ENCODE peak calls at places on chromosome 16, in seven cellular contexts. One of them, this sample, is unnamed.

GRCh38 chr16:56571525-56571924 is 6.7 kb downstream of the MT4 start:
- DNase-seq in IMR-90: no peak
- DNase-seq in PC-9: no peak
- DNase-seq in GM23248: no peak
- DNase-seq in OCI-LY7: no peak
- DNase-seq in fibroblast of lung: no peak
- DNase-seq in H1: no peak
- DNase-seq in this sample: no peak

GRCh38 chr16:83100679-83101078 is 473.9 kb downstream of the CDH13 start:
- DNase-seq in PC-9: no peak
- DNase-seq in GM23248: peak
- DNase-seq in OCI-LY7: no peak
- DNase-seq in IMR-90: no peak
- DNase-seq in fibroblast of lung: peak
- DNase-seq in H1: no peak
- DNase-seq in this sample: no peak

GRCh38 chr16:56944954-56945839 is 13.3 kb downstream of the HERPUD1 start:
- DNase-seq in OCI-LY7: no peak
- DNase-seq in H1: no peak
- DNase-seq in fibroblast of lung: no peak
- DNase-seq in IMR-90: peak
- DNase-seq in GM23248: no peak
- DNase-seq in PC-9: peak
- DNase-seq in this sample: no peak

GRCh38 chr16:88478889-88479794 is 26.1 kb downstream of the ZFPM1 start:
- DNase-seq in OCI-LY7: peak
- DNase-seq in PC-9: no peak
- DNase-seq in IMR-90: no peak
- DNase-seq in H1: no peak
- DNase-seq in fibroblast of lung: no peak
- DNase-seq in GM23248: no peak
- DNase-seq in this sample: no peak

GRCh38 chr16:85168732-85169256 is 56.5 kb upstream of the CIBAR2 start:
- DNase-seq in PC-9: no peak
- DNase-seq in OCI-LY7: no peak
- DNase-seq in GM23248: peak
- DNase-seq in fibroblast of lung: peak
- DNase-seq in IMR-90: peak
- DNase-seq in H1: peak
- DNase-seq in this sample: peak

GRCh38 chr16:25038239-25038954 is 23.2 kb upstream of the ARHGAP17 start:
- DNase-seq in PC-9: no peak
- DNase-seq in OCI-LY7: peak
- DNase-seq in GM23248: no peak
- DNase-seq in H1: no peak
- DNase-seq in IMR-90: no peak
- DNase-seq in fibroblast of lung: no peak
- DNase-seq in this sample: no peak

GRCh38 chr16:6335072-6335471 is 997.6 kb upstream of the RBFOX1 start:
- DNase-seq in H1: peak
- DNase-seq in GM23248: peak
- DNase-seq in OCI-LY7: peak
- DNase-seq in fibroblast of lung: no peak
- DNase-seq in IMR-90: no peak
- DNase-seq in PC-9: peak
- DNase-seq in this sample: no peak

GRCh38 chr16:1019934-1020305 is 38.4 kb downstream of the SOX8 start:
- DNase-seq in PC-9: no peak
- DNase-seq in OCI-LY7: no peak
- DNase-seq in IMR-90: no peak
- DNase-seq in GM23248: peak
- DNase-seq in H1: no peak
- DNase-seq in fibroblast of lung: no peak
- DNase-seq in this sample: no peak

GRCh38 chr16:27088216-27088615 is 21.5 kb downstream of the C16orf82 start:
- DNase-seq in PC-9: no peak
- DNase-seq in OCI-LY7: no peak
- DNase-seq in IMR-90: no peak
- DNase-seq in fibroblast of lung: no peak
- DNase-seq in GM23248: no peak
- DNase-seq in H1: no peak
- DNase-seq in this sample: no peak

GRCh38 chr16:57938936-57939871 is 31.7 kb downstream of the CNGB1 start:
- DNase-seq in fibroblast of lung: peak
- DNase-seq in OCI-LY7: no peak
- DNase-seq in PC-9: peak
- DNase-seq in IMR-90: peak
- DNase-seq in GM23248: peak
- DNase-seq in H1: no peak
- DNase-seq in this sample: peak

GRCh38 chr16:67375161-67375560 is 18.1 kb downstream of the TPPP3 start:
- DNase-seq in OCI-LY7: no peak
- DNase-seq in GM23248: no peak
- DNase-seq in PC-9: no peak
- DNase-seq in IMR-90: no peak
- DNase-seq in H1: no peak
- DNase-seq in fibroblast of lung: peak
- DNase-seq in this sample: peak

GRCh38 chr16:66928702-66929388 is 3.5 kb upstream of the RRAD start:
- DNase-seq in OCI-LY7: peak
- DNase-seq in H1: peak
- DNase-seq in IMR-90: peak
- DNase-seq in GM23248: peak
- DNase-seq in PC-9: peak
- DNase-seq in fibroblast of lung: peak
- DNase-seq in this sample: peak

GRCh38 chr16:10121496-10121895 is 60.7 kb downstream of the GRIN2A start:
- DNase-seq in PC-9: no peak
- DNase-seq in H1: no peak
- DNase-seq in OCI-LY7: no peak
- DNase-seq in IMR-90: peak
- DNase-seq in fibroblast of lung: no peak
- DNase-seq in GM23248: peak
- DNase-seq in this sample: no peak

GRCh38 chr16:4802659-4803287 is 340 bp upstream of the ROGDI start:
- DNase-seq in fibroblast of lung: peak
- DNase-seq in OCI-LY7: peak
- DNase-seq in H1: peak
- DNase-seq in IMR-90: peak
- DNase-seq in GM23248: peak
- DNase-seq in PC-9: peak
- DNase-seq in this sample: peak

GRCh38 chr16:4800290-4801041 is 2.0 kb downstream of the ROGDI start:
- DNase-seq in OCI-LY7: no peak
- DNase-seq in fibroblast of lung: no peak
- DNase-seq in IMR-90: no peak
- DNase-seq in GM23248: no peak
- DNase-seq in H1: no peak
- DNase-seq in PC-9: peak
- DNase-seq in this sample: peak

GRCh38 chr16:4801962-4802658 is at the start of gene ROGDI:
- DNase-seq in GM23248: peak
- DNase-seq in OCI-LY7: peak
- DNase-seq in IMR-90: peak
- DNase-seq in fibroblast of lung: peak
- DNase-seq in H1: peak
- DNase-seq in PC-9: peak
- DNase-seq in this sample: peak

GRCh38 chr16:4799171-4799855 is 3.1 kb downstream of the ROGDI start:
- DNase-seq in GM23248: no peak
- DNase-seq in fibroblast of lung: no peak
- DNase-seq in OCI-LY7: no peak
- DNase-seq in IMR-90: no peak
- DNase-seq in PC-9: no peak
- DNase-seq in H1: no peak
- DNase-seq in this sample: peak

DNA sequence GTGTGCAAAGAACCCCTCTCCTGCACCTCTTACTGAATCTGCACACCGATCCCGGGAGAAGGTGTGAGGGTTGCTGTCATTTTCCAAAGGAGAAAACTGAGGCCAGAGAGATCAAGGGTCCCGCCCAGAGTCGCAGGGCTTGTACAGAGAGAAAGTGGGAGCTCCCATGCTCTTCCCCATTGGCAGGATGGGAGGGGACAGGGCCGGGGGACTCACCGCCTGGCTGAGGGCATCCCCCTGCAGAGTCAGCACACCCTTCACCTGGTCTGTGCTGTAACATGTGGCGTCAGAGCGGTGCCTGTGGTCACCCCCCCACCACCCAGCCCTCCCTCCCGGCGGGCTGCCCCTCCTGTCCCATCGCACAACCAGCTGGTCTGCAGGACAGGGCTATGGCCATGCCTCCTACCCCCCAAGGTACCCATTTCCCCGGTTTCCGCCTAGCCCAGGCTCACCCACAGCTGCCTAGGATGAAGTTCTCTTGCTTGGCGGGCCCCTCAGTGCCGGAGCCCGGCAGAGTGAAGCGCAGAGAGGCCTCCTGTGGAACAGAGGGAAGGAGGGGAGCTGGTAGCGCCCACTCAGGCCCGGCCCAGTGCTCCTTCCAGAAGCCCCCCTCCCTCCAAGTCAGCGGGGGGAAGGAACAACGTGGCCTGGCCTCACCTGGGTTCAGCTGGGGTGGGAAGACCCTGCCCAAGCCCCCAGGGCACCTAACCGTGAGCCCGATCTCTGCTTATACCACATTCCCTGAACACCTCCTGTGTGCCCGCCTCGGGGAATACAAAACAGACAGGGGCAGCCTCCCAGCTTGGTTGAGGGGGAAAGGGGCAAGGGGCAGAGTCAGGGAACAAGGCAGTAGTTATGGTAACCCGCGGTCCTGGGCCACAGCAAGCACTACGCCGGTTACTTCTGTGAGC is 1.1 kb downstream of the ROGDI start:
- DNase-seq in OCI-LY7: no peak
- DNase-seq in PC-9: no peak
- DNase-seq in GM23248: no peak
- DNase-seq in IMR-90: no peak
- DNase-seq in fibroblast of lung: no peak
- DNase-seq in H1: no peak
- DNase-seq in this sample: peak
- H2AFZ ChIP-seq in OCI-LY7: peak
- H2AFZ ChIP-seq in PC-9: peak
- H2AFZ ChIP-seq in GM23248: peak
- H2AFZ ChIP-seq in IMR-90: peak
- H2AFZ ChIP-seq in fibroblast of lung: peak
- H2AFZ ChIP-seq in H1: peak
- H2AFZ ChIP-seq in this sample: peak

GRCh38 chr16:70693231-70693671 is 7.4 kb upstream of the MTSS2 start:
- DNase-seq in fibroblast of lung: peak
- DNase-seq in OCI-LY7: no peak
- DNase-seq in IMR-90: no peak
- DNase-seq in H1: no peak
- DNase-seq in GM23248: peak
- DNase-seq in PC-9: no peak
- DNase-seq in this sample: no peak

GRCh38 chr16:70694088-70694487 is 8.2 kb upstream of the MTSS2 start:
- DNase-seq in PC-9: peak
- DNase-seq in fibroblast of lung: peak
- DNase-seq in IMR-90: peak
- DNase-seq in H1: no peak
- DNase-seq in OCI-LY7: no peak
- DNase-seq in GM23248: peak
- DNase-seq in this sample: peak

GRCh38 chr16:70692130-70692470 is 6.2 kb upstream of the MTSS2 start:
- DNase-seq in H1: no peak
- DNase-seq in PC-9: no peak
- DNase-seq in GM23248: no peak
- DNase-seq in OCI-LY7: no peak
- DNase-seq in IMR-90: no peak
- DNase-seq in fibroblast of lung: no peak
- DNase-seq in this sample: no peak

GRCh38 chr16:70691223-70692129 is 5.6 kb upstream of the MTSS2 start:
- DNase-seq in fibroblast of lung: peak
- DNase-seq in OCI-LY7: no peak
- DNase-seq in GM23248: peak
- DNase-seq in IMR-90: peak
- DNase-seq in PC-9: no peak
- DNase-seq in H1: no peak
- DNase-seq in this sample: peak

DNA sequence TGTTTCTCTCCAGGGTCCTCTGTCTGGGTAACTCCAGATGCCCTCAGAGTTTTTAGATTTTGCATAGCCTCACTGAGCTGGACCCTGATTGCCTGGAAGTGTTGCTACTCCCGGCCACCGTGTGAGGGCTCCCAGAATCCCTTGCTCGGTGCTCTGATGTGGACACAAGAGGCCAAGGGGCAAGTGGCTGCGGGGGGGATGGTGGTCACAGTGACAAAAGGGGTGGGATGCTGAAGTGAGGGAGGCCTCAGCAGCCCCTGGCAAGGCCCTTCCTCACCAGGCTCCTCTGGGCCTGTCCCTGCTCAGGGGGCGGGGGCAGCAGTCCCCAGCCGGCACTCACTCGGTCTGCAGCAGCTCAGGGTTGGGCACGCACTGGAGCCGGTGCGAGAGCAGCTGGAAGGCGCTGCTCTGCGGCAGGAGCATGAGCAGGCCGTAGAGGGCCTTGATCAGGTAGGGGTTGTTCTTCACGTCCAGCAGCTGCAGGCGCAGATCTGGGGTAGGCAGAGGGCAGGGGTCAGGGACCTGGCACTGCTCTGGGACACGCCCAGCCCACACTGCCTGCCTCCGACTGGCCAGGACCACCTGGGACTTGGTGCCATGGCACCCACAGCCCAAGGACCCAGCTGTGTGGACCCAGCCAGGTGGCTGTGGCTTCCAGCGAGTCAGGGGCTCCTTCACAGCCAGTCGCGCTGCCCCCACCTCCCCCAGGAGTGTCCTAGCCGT is 6.8 kb upstream of the MTSS2 start:
- DNase-seq in PC-9: no peak
- DNase-seq in H1: no peak
- DNase-seq in OCI-LY7: no peak
- DNase-seq in fibroblast of lung: peak
- DNase-seq in IMR-90: no peak
- DNase-seq in GM23248: no peak
- DNase-seq in this sample: no peak
- H2AFZ ChIP-seq in PC-9: no peak
- H2AFZ ChIP-seq in H1: no peak
- H2AFZ ChIP-seq in OCI-LY7: no peak
- H2AFZ ChIP-seq in fibroblast of lung: no peak
- H2AFZ ChIP-seq in IMR-90: peak
- H2AFZ ChIP-seq in GM23248: no peak
- H2AFZ ChIP-seq in this sample: no peak

GRCh38 chr16:47780213-47780612 is 319.1 kb downstream of the PHKB start:
- DNase-seq in PC-9: no peak
- DNase-seq in GM23248: peak
- DNase-seq in H1: no peak
- DNase-seq in OCI-LY7: no peak
- DNase-seq in fibroblast of lung: no peak
- DNase-seq in IMR-90: no peak
- DNase-seq in this sample: peak
- H2AFZ ChIP-seq in PC-9: no peak
- H2AFZ ChIP-seq in GM23248: peak
- H2AFZ ChIP-seq in H1: peak
- H2AFZ ChIP-seq in OCI-LY7: peak
- H2AFZ ChIP-seq in fibroblast of lung: no peak
- H2AFZ ChIP-seq in IMR-90: no peak
- H2AFZ ChIP-seq in this sample: no peak

DNA sequence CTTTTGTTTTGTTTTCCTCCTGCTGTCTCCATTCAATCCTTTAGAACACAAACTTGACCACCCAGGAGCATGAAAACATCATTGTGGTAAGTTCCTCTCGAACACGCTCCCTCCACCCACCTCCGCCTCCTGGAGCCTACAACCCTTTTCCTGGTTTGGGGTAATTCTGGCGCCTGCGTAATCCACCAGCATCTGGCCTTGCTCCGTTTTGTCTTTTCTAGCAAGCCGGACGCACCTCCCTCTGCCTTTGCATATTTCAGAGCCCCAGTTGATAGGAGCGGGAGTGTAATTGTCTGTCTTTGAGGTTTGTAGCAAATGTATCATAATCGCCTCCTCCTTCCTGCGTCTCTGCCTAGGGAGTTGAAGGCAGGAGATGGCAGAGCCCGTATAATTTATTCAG is 121.4 kb upstream of the PLCG2 start:
- DNase-seq in PC-9: no peak
- DNase-seq in GM23248: no peak
- DNase-seq in fibroblast of lung: no peak
- DNase-seq in IMR-90: no peak
- DNase-seq in OCI-LY7: no peak
- DNase-seq in H1: no peak
- DNase-seq in this sample: no peak
- H2AFZ ChIP-seq in PC-9: no peak
- H2AFZ ChIP-seq in GM23248: no peak
- H2AFZ ChIP-seq in fibroblast of lung: no peak
- H2AFZ ChIP-seq in IMR-90: no peak
- H2AFZ ChIP-seq in OCI-LY7: no peak
- H2AFZ ChIP-seq in H1: no peak
- H2AFZ ChIP-seq in this sample: no peak